ENCODE peak calls at places on chromosomes 2 and 18, in seven cellular contexts. V is CD8-positive, alpha-beta memory T cell; W is CD8-positive, alpha-beta T cell; M is SJSA1; I is testis; X is OCI-LY7; O is foreskin keratinocyte. A is an unnamed sample.

GRCh38 chr2:191009541-191010374 is 4.2 kb downstream of the STAT1 start:
- DNase-seq in V (no peak), W (no peak), M (no peak), I (no peak), X (no peak), O (no peak), A (no peak)

GRCh38 chr2:44532031-44532430 is 170.3 kb downstream of the CAMKMT start:
- DNase-seq in V (no peak), W (no peak), M (no peak), I (no peak), X (no peak), O (no peak), A (no peak)

GRCh38 chr2:176491172-176491904 is 222.1 kb downstream of the MTX2 start:
- DNase-seq in V (no peak), W (no peak), M (peak; percentile 63), I (peak; percentile 63), X (peak; percentile 5), O (peak; percentile 100), A (peak; percentile 99)

GRCh38 chr2:172416447-172417058 is 10.8 kb upstream of the ITGA6 start:
- DNase-seq in V (no peak), W (no peak), M (no peak), I (no peak), X (no peak), O (no peak), A (no peak)

GRCh38 chr18:65527879-65528633 is 222.8 kb upstream of the CDH7 start:
- DNase-seq in V (no peak), W (no peak), M (no peak), I (no peak), X (no peak), O (peak; percentile 4), A (no peak)

GRCh38 chr2:106638043-106638442 is 150.9 kb downstream of the CD8B2 start:
- DNase-seq in V (no peak), W (no peak), M (no peak), I (no peak), X (peak; percentile 17), O (peak; percentile 5), A (no peak)

GRCh38 chr2:88187927-88188326 is 17.8 kb downstream of the THNSL2 start:
- DNase-seq in V (no peak), W (no peak), M (no peak), I (no peak), X (no peak), O (no peak), A (no peak)

GRCh38 chr18:46152808-46153617 is 48.8 kb downstream of the HAUS1 start:
- DNase-seq in V (no peak), W (no peak), M (peak; percentile 67), I (peak; percentile 74), X (no peak), O (peak; percentile 66), A (peak; percentile 59)

GRCh38 chr2:86193901-86194567 is 1.2 kb downstream of the IMMT start:
- DNase-seq in V (no peak), W (no peak), M (no peak), I (no peak), X (peak; percentile 40), O (peak; percentile 6), A (no peak)

GRCh38 chr2:31996571-31997150 is 14.1 kb downstream of the MEMO1 start:
- DNase-seq in V (no peak), W (no peak), M (no peak), I (no peak), X (no peak), O (no peak), A (no peak)

GRCh38 chr2:9252002-9252357 is 45.4 kb downstream of the ASAP2 start:
- DNase-seq in V (no peak), W (no peak), M (no peak), I (no peak), X (no peak), O (no peak), A (no peak)

DNA sequence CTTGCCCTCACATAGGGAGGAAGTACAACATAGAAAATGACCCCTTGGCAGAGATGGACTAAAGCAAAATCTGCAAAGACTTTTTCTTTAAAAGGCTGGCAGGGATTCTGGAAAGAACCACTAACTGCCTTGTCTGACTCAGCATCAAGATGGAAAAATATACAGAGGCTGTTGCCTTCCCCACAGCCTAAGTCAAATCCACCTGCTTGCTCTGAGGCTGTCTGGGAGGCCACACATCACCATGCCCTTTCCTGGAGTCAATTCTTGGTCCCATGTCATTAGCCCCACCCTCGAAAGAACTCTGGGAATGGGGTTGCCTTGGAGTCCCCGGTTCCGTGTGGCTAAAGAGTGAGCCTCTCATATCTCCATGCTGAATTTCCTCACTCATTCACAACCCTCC is 39.5 kb downstream of the BMP10 start:
- DNase-seq in V (no peak), W (no peak), M (no peak), I (no peak), X (no peak), O (no peak), A (no peak)
- H3K27ac ChIP-seq in V (peak overlapping the region; percentile 14), W (no peak overlapping the region), M (peak overlapping the region; percentile 57), I (peak overlapping the region; percentile 32), X (no peak overlapping the region), O (no peak overlapping the region), A (peak overlapping the region; percentile 39)

GRCh38 chr18:44834867-44835469 is 154.3 kb downstream of the SETBP1 start:
- DNase-seq in V (no peak), W (no peak), M (no peak), I (no peak), X (no peak), O (no peak), A (no peak)
- H3K27ac ChIP-seq in V (no peak overlapping the region), W (no peak overlapping the region), M (no peak overlapping the region), I (no peak overlapping the region), X (no peak overlapping the region), O (no peak overlapping the region), A (no peak overlapping the region)

GRCh38 chr2:37636209-37637077 is 35.0 kb downstream of the CDC42EP3 start:
- DNase-seq in V (no peak), W (no peak), M (no peak), I (no peak), X (no peak), O (no peak), A (no peak)
- H3K27ac ChIP-seq in V (peak overlapping the region; percentile 47), W (peak overlapping the region; percentile 50), M (no peak overlapping the region), I (no peak overlapping the region), X (no peak overlapping the region), O (peak overlapping the region; percentile 78), A (peak overlapping the region; percentile 62)

DNA sequence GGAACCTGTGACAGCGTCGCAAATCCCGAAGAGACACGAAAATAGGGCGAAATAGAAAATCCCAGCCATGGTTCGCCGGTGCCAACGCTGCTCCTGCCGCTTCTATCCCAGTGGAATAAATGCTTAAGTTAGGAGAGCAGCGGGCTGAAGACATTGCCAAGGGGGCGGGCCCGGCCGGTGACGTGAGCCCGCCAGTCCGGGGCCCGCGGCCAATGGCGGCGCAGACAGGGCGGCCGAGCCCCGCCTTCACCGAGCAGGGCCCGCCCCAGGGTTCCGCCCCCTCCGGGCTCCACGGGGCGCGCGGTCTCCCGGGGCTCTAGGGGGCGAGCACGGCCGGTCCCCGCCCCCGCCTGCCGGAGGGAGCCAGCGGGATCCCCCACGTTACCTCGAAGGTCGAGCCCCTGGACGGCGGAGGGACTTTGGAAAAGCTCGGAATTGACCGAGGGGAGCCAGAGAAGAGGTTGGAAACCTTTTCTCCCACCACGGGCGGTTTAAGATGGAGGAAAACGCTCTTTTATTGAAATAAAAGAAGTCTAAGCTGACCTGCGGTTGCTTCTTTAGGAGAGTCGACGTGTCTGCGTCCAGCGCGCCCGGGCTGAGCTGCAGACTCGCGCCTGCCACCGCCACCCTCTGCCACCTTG is at the start of gene EPHA4:
- DNase-seq in V (peak; percentile 86), W (peak; percentile 77), M (peak; percentile 76), I (peak; percentile 93), X (peak; percentile 83), O (peak; percentile 72), A (peak; percentile 34)
- H3K27ac ChIP-seq in V (peak within 1 kb of the TSS; percentile 87), W (peak within 1 kb of the TSS; percentile 43), M (no peak within 1 kb of the TSS), I (peak within 1 kb of the TSS; percentile 86), X (no peak within 1 kb of the TSS), O (no peak within 1 kb of the TSS), A (peak within 1 kb of the TSS; percentile 30)

GRCh38 chr2:218295029-218295428 is 2.7 kb upstream of the TMBIM1 start:
- DNase-seq in V (no peak), W (no peak), M (no peak), I (no peak), X (no peak), O (peak; percentile 82), A (no peak)
- H3K27ac ChIP-seq in V (no peak overlapping the region), W (no peak overlapping the region), M (no peak overlapping the region), I (no peak overlapping the region), X (no peak overlapping the region), O (peak overlapping the region; percentile 98), A (peak overlapping the region; percentile 99)

GRCh38 chr2:239220363-239220762 is 180.5 kb downstream of the HDAC4 start:
- DNase-seq in V (no peak), W (no peak), M (no peak), I (no peak), X (no peak), O (no peak), A (no peak)
- H3K27ac ChIP-seq in V (no peak overlapping the region), W (no peak overlapping the region), M (no peak overlapping the region), I (peak overlapping the region; percentile 89), X (no peak overlapping the region), O (no peak overlapping the region), A (no peak overlapping the region)